ENCODE peak calls at places on chromosomes 7 and 10, in ten cellular contexts. Y, K, N, V, S, Z, O, D, X and W are unnamed samples.

GRCh38 chr7:86598311-86598710 is 45.4 kb upstream of the GRM3 start:
- DNase-seq in Y (no peak), K (no peak), N (peak; percentile 53), V (no peak), S (no peak), Z (peak; percentile 53), O (no peak), D (no peak), X (peak; percentile 62), W (no peak)

GRCh38 chr10:78729810-78730209 is 339.0 kb upstream of the ZMIZ1 start:
- DNase-seq in Y (no peak), K (no peak), N (no peak), V (no peak), S (no peak), Z (no peak), O (no peak), D (no peak), X (no peak), W (no peak)

GRCh38 chr7:155885162-155886160 is 73.2 kb upstream of the SHH start:
- DNase-seq in Y (no peak), K (no peak), N (no peak), V (no peak), S (no peak), Z (no peak), O (no peak), D (no peak), X (no peak), W (peak; percentile 40)

GRCh38 chr7:80287400-80288174 is 153.0 kb downstream of the GNAI1 start:
- DNase-seq in Y (no peak), K (no peak), N (no peak), V (no peak), S (no peak), Z (no peak), O (no peak), D (no peak), X (no peak), W (no peak)

GRCh38 chr7:12032146-12032545 is 178.9 kb upstream of the TMEM106B start:
- DNase-seq in Y (no peak), K (peak; percentile 2), N (no peak), V (no peak), S (no peak), Z (no peak), O (no peak), D (no peak), X (no peak), W (no peak)

GRCh38 chr7:158022601-158023000 is 565.0 kb downstream of the PTPRN2 start:
- DNase-seq in Y (no peak), K (no peak), N (no peak), V (no peak), S (no peak), Z (no peak), O (no peak), D (no peak), X (no peak), W (peak; percentile 24)

GRCh38 chr10:78770167-78771090 is 298.3 kb upstream of the ZMIZ1 start:
- DNase-seq in Y (no peak), K (no peak), N (no peak), V (no peak), S (no peak), Z (no peak), O (no peak), D (no peak), X (no peak), W (no peak)

GRCh38 chr7:132857703-132858102 is 224.2 kb downstream of the CHCHD3 start:
- DNase-seq in Y (no peak), K (no peak), N (no peak), V (no peak), S (no peak), Z (no peak), O (no peak), D (no peak), X (no peak), W (no peak)

GRCh38 chr7:110003827-110004226 is 1087.1 kb upstream of the LRRN3 start:
- DNase-seq in Y (no peak), K (no peak), N (no peak), V (no peak), S (no peak), Z (peak; percentile 5), O (no peak), D (no peak), X (no peak), W (no peak)

GRCh38 chr7:1691601-1692499 is 21.8 kb downstream of the ELFN1 start:
- DNase-seq in Y (no peak), K (no peak), N (peak; percentile 18), V (no peak), S (no peak), Z (no peak), O (peak; percentile 33), D (peak; percentile 24), X (no peak), W (peak; percentile 93)

GRCh38 chr7:27277628-27278027 is 35.0 kb downstream of the EVX1 start:
- DNase-seq in Y (no peak), K (no peak), N (no peak), V (no peak), S (no peak), Z (no peak), O (no peak), D (no peak), X (peak; percentile 11), W (no peak)

GRCh38 chr10:132560248-132560731 is 22.7 kb downstream of the INPP5A start:
- DNase-seq in Y (no peak), K (peak; percentile 29), N (no peak), V (no peak), S (no peak), Z (no peak), O (no peak), D (no peak), X (no peak), W (no peak)

GRCh38 chr10:117740696-117741222 is 198.2 kb downstream of the EMX2 start:
- DNase-seq in Y (no peak), K (no peak), N (no peak), V (no peak), S (no peak), Z (no peak), O (no peak), D (no peak), X (no peak), W (no peak)